ENCODE peak calls at places on chromosomes 4 and X, in five cellular contexts. A is AG20443, K is SIG-M5, H is HFF-Myc, L is astrocyte. U is an unnamed sample.

GRCh38 chr4:79358438-79358837 is 32.6 kb upstream of the NAA11 start:
- DNase-seq in A (no peak), K (no peak), H (no peak), L (no peak), U (no peak)

GRCh38 chr4:48093949-48094550 is 40.0 kb downstream of the TXK start:
- DNase-seq in A (no peak), K (no peak), H (no peak), L (peak; percentile 60), U (peak; percentile 86)

GRCh38 chr4:142707397-142707796 is 138.7 kb downstream of the INPP4B start:
- DNase-seq in A (no peak), K (no peak), H (no peak), L (no peak), U (no peak)

GRCh38 chr4:69689530-69690111 is 36.6 kb upstream of the UGT2A1 start:
- DNase-seq in A (peak; percentile 14), K (no peak), H (peak; percentile 17), L (peak; percentile 4), U (no peak)

GRCh38 chr4:95889662-95890061 is 49.8 kb downstream of the PDHA2 start:
- DNase-seq in A (no peak), K (no peak), H (no peak), L (peak; percentile 3), U (no peak)

GRCh38 chr4:109729155-109729562 is 711 bp downstream of the PLA2G12A start:
- DNase-seq in A (no peak), K (no peak), H (no peak), L (no peak), U (no peak)

GRCh38 chr4:81482344-81482743 is 10.6 kb upstream of the RASGEF1B start:
- DNase-seq in A (no peak), K (no peak), H (no peak), L (no peak), U (no peak)

GRCh38 chr4:3825530-3825929 is 59.3 kb downstream of the ADRA2C start:
- DNase-seq in A (no peak), K (no peak), H (no peak), L (no peak), U (no peak)

GRCh38 chr4:27886075-27886474 is 1025.4 kb downstream of the STIM2 start:
- DNase-seq in A (no peak), K (no peak), H (no peak), L (no peak), U (no peak)

GRCh38 chr4:20529681-20530080 is 170.6 kb upstream of the PACRGL start:
- DNase-seq in A (no peak), K (no peak), H (no peak), L (no peak), U (no peak)

GRCh38 chr4:81085979-81086378 is 55.5 kb downstream of the BMP3 start:
- DNase-seq in A (no peak), K (no peak), H (no peak), L (no peak), U (no peak)

GRCh38 chrX:150544835-150545790 is 23.3 kb upstream of the MTM1 start:
- DNase-seq in A (no peak), K (no peak), H (no peak), L (no peak), U (no peak)

GRCh38 chr4:143642611-143643010 is 57.9 kb downstream of the FREM3 start:
- DNase-seq in A (no peak), K (no peak), H (no peak), L (no peak), U (no peak)

GRCh38 chr4:158769175-158769831 is 477 bp downstream of the FNIP2 start:
- DNase-seq in A (peak; percentile 30), K (no peak), H (no peak), L (no peak), U (no peak)

GRCh38 chr4:98657531-98658286 is 702 bp downstream of the TSPAN5 start:
- DNase-seq in A (peak; percentile 70), K (no peak), H (no peak), L (peak; percentile 68), U (no peak)

GRCh38 chr4:8205241-8205707 is 6.2 kb downstream of the SH3TC1 start:
- DNase-seq in A (no peak), K (no peak), H (no peak), L (no peak), U (peak; percentile 73)

GRCh38 chrX:109952985-109953905 is 49.7 kb upstream of the TMEM164 start:
- DNase-seq in A (no peak), K (no peak), H (no peak), L (no peak), U (no peak)

GRCh38 chr4:16065066-16065465 is 18.8 kb downstream of the PROM1 start:
- DNase-seq in A (no peak), K (no peak), H (no peak), L (no peak), U (no peak)

GRCh38 chrX:109299091-109299490 is 182.8 kb downstream of the GUCY2F start:
- DNase-seq in A (peak; percentile 8), K (no peak), H (no peak), L (no peak), U (no peak)

GRCh38 chr4:54254915-54255246 is 25.8 kb downstream of the PDGFRA start:
- DNase-seq in A (no peak), K (no peak), H (no peak), L (no peak), U (no peak)

GRCh38 chr4:20431422-20432014 is 179.8 kb downstream of the SLIT2 start:
- DNase-seq in A (no peak), K (no peak), H (no peak), L (peak; percentile 38), U (no peak)

GRCh38 chrX:140766024-140766611 is 56.6 kb downstream of the LINC00632 start:
- DNase-seq in A (peak; percentile 21), K (no peak), H (peak; percentile 30), L (peak; percentile 35), U (no peak)

GRCh38 chr4:136651932-136652331 is 880.4 kb downstream of the PCDH18 start:
- DNase-seq in A (no peak), K (no peak), H (no peak), L (no peak), U (no peak)

GRCh38 chrX:100449696-100450606 is 39.9 kb upstream of the PCDH19 start:
- DNase-seq in A (no peak), K (no peak), H (no peak), L (no peak), U (no peak)

GRCh38 chr4:6529021-6529420 is 46.0 kb upstream of the MAN2B2 start:
- DNase-seq in A (no peak), K (no peak), H (no peak), L (no peak), U (no peak)

GRCh38 chr4:137387924-137388323 is 144.4 kb downstream of the PCDH18 start:
- DNase-seq in A (peak; percentile 44), K (no peak), H (no peak), L (peak; percentile 78), U (no peak)

GRCh38 chr4:169307581-169307980 is 36.8 kb upstream of the SH3RF1 start:
- DNase-seq in A (no peak), K (no peak), H (no peak), L (no peak), U (no peak)

GRCh38 chrX:43940811-43941210 is 32.4 kb downstream of the NDP start:
- DNase-seq in A (peak; percentile 34), K (no peak), H (no peak), L (peak; percentile 61), U (peak; percentile 33)

GRCh38 chrX:113929004-113929403 is 654.9 kb upstream of the HTR2C start:
- DNase-seq in A (peak; percentile 7), K (no peak), H (no peak), L (peak; percentile 5), U (peak; percentile 4)

GRCh38 chr4:6473264-6474052 is 1.0 kb upstream of the PPP2R2C start:
- DNase-seq in A (no peak), K (no peak), H (no peak), L (no peak), U (no peak)

GRCh38 chr4:109499513-109499912 is 60.5 kb upstream of the MCUB start:
- DNase-seq in A (no peak), K (no peak), H (no peak), L (no peak), U (no peak)

GRCh38 chrX:40097101-40097491 is 662 bp downstream of the BCOR start:
- DNase-seq in A (peak; percentile 9), K (no peak), H (no peak), L (no peak), U (no peak)

GRCh38 chr4:84238247-84239090 is 260.6 kb downstream of the NKX6-1 start:
- DNase-seq in A (peak; percentile 16), K (no peak), H (no peak), L (peak; percentile 68), U (no peak)

GRCh38 chr4:101282076-101282844 is 65.1 kb downstream of the PPP3CA start:
- DNase-seq in A (no peak), K (no peak), H (no peak), L (no peak), U (no peak)

GRCh38 chrX:357693-358471 is 28.8 kb downstream of the PPP2R3B start:
- DNase-seq in A (no peak), K (no peak), H (no peak), L (peak; percentile 66), U (peak; percentile 16)

GRCh38 chr4:1291996-1292702 is 2.5 kb downstream of the MAEA start:
- DNase-seq in A (no peak), K (no peak), H (no peak), L (no peak), U (no peak)

GRCh38 chrX:114889454-114889853 is 128.0 kb downstream of the IL13RA2 start:
- DNase-seq in A (peak; percentile 8), K (no peak), H (no peak), L (no peak), U (no peak)

GRCh38 chr4:24209891-24210290 is 320.0 kb upstream of the PPARGC1A start:
- DNase-seq in A (no peak), K (no peak), H (no peak), L (no peak), U (no peak)

GRCh38 chr4:168622600-168622999 is 125.7 kb downstream of the PALLD start:
- DNase-seq in A (no peak), K (no peak), H (no peak), L (no peak), U (no peak)

GRCh38 chr4:8287606-8288280 is 18.2 kb downstream of the HTRA3 start:
- DNase-seq in A (no peak), K (no peak), H (no peak), L (no peak), U (no peak)

U was measured in NCI-H226.